ENCODE peak calls at places on chromosome 15, in nine cellular contexts. A, I, F, G, X, L, S, T and J are unnamed samples.

GRCh38 chr15:45448516-45448915 is 70.2 kb upstream of the GATM start:
- DNase-seq in A (no peak), I (no peak), G (peak), F (no peak), L (no peak), S (no peak), X (no peak), T (no peak), J (no peak)

GRCh38 chr15:68725736-68726135 is 95.0 kb downstream of the ANP32A start:
- DNase-seq in L (no peak), G (peak), S (no peak), I (peak), T (no peak), X (no peak), A (peak), F (no peak), J (peak)

GRCh38 chr15:69643476-69643875 is 190.9 kb downstream of the RPLP1 start:
- DNase-seq in T (no peak), X (no peak), F (no peak), S (no peak), A (no peak), I (no peak), L (no peak), G (no peak), J (no peak)

GRCh38 chr15:47991376-47991775 is 129.4 kb upstream of the SLC24A5 start:
- DNase-seq in A (no peak), S (no peak), X (no peak), I (no peak), T (no peak), L (no peak), G (peak), F (no peak), J (peak)

GRCh38 chr15:39106913-39107312 is 474.0 kb upstream of the THBS1 start:
- DNase-seq in F (no peak), G (no peak), T (no peak), X (no peak), I (no peak), L (no peak), S (no peak), A (no peak), J (no peak)

GRCh38 chr15:88635343-88635742 is 3.5 kb upstream of the ISG20 start:
- DNase-seq in L (no peak), X (peak), T (no peak), G (no peak), F (no peak), S (no peak), A (no peak), I (no peak), J (no peak)

GRCh38 chr15:60590935-60591490 is 112.1 kb upstream of the ICE2 start:
- DNase-seq in L (peak), F (peak), S (no peak), X (no peak), T (no peak), I (peak), A (peak), G (peak), J (no peak)

GRCh38 chr15:67544475-67544874 is 2.0 kb downstream of the MAP2K5 start:
- DNase-seq in A (no peak), F (no peak), T (no peak), X (no peak), L (no peak), S (no peak), G (no peak), I (no peak), J (no peak)

GRCh38 chr15:68404056-68404798 is 27.7 kb downstream of the ITGA11 start:
- DNase-seq in L (no peak), X (no peak), A (no peak), S (no peak), F (no peak), T (no peak), I (no peak), G (no peak), J (no peak)

GRCh38 chr15:45594835-45595530 is 7.8 kb downstream of the BLOC1S6 start:
- DNase-seq in X (no peak), T (no peak), A (no peak), F (no peak), L (no peak), S (no peak), G (no peak), I (no peak), J (no peak)

GRCh38 chr15:25905140-25905539 is 42.0 kb upstream of the ATP10A start:
- DNase-seq in I (no peak), L (no peak), A (no peak), X (no peak), T (peak), F (no peak), G (peak), S (peak), J (peak)

GRCh38 chr15:68821898-68822380 is 1.2 kb upstream of the ANP32A start:
- DNase-seq in F (no peak), X (no peak), I (no peak), T (no peak), A (no peak), L (peak), G (peak), S (no peak), J (peak)

GRCh38 chr15:23397779-23398178 is 43.2 kb downstream of the GOLGA8S start:
- DNase-seq in T (no peak), L (no peak), F (no peak), I (no peak), A (no peak), G (no peak), S (no peak), X (no peak), J (no peak)

GRCh38 chr15:31215490-31216209 is 111.0 kb upstream of the KLF13 start:
- DNase-seq in L (peak), G (peak), F (peak), X (peak), S (no peak), T (no peak), A (peak), I (peak), J (peak)

GRCh38 chr15:92796163-92796611 is 103.9 kb upstream of the CHD2 start:
- DNase-seq in G (no peak), A (no peak), F (no peak), X (no peak), I (no peak), S (no peak), L (no peak), T (no peak), J (no peak)

GRCh38 chr15:40283615-40284306 is 897 bp upstream of the ANKRD63 start:
- DNase-seq in F (no peak), L (peak), X (no peak), S (no peak), A (peak), T (no peak), G (no peak), I (no peak), J (no peak)

GRCh38 chr15:40511472-40512133 is 40.8 kb downstream of the CHST14 start:
- DNase-seq in A (peak), S (no peak), F (peak), G (peak), L (peak), X (no peak), I (peak), T (no peak), J (peak)

GRCh38 chr15:38520035-38520434 is 44.6 kb downstream of the RASGRP1 start:
- DNase-seq in T (no peak), X (no peak), F (no peak), L (no peak), I (no peak), G (no peak), S (no peak), A (no peak), J (no peak)

GRCh38 chr15:38299216-38299615 is 46.6 kb downstream of the SPRED1 start:
- DNase-seq in G (peak), X (no peak), T (no peak), I (no peak), L (no peak), F (no peak), S (peak), A (no peak), J (peak)

GRCh38 chr15:77409259-77410156 is 10.4 kb downstream of the PEAK1 start:
- DNase-seq in S (no peak), A (no peak), L (no peak), I (no peak), T (no peak), F (no peak), X (peak), G (no peak), J (no peak)

GRCh38 chr15:68201879-68202261 is 3.3 kb downstream of the CALML4 start:
- DNase-seq in L (peak), S (no peak), X (no peak), I (no peak), A (no peak), G (no peak), T (no peak), F (no peak), J (no peak)

GRCh38 chr15:42138968-42139386 is 17.5 kb downstream of the PLA2G4F start:
- DNase-seq in T (no peak), I (no peak), A (no peak), F (no peak), L (no peak), G (no peak), X (no peak), S (no peak), J (no peak)

GRCh38 chr15:63583027-63583426 is 14.2 kb upstream of the FBXL22 start:
- DNase-seq in X (no peak), F (no peak), G (peak), T (peak), A (no peak), I (no peak), S (peak), L (no peak), J (peak)

GRCh38 chr15:69758291-69758771 is 305.7 kb downstream of the RPLP1 start:
- DNase-seq in T (no peak), G (peak), A (no peak), L (no peak), I (no peak), S (peak), X (no peak), F (no peak), J (peak)

GRCh38 chr15:67794832-67795574 is 30.3 kb upstream of the SKOR1 start:
- DNase-seq in X (no peak), F (no peak), I (no peak), L (no peak), A (no peak), G (no peak), T (no peak), S (no peak), J (no peak)

GRCh38 chr15:69501456-69501855 is 48.8 kb downstream of the RPLP1 start:
- DNase-seq in T (no peak), S (no peak), G (no peak), L (no peak), X (no peak), I (no peak), A (no peak), F (no peak), J (no peak)

GRCh38 chr15:73320619-73321180 is 48.1 kb downstream of the HCN4 start:
- DNase-seq in X (no peak), S (no peak), I (no peak), A (no peak), T (no peak), L (no peak), F (no peak), G (no peak), J (no peak)

GRCh38 chr15:34436126-34436955 is 1.3 kb downstream of the GOLGA8A start:
- DNase-seq in A (peak), X (peak), L (peak), F (no peak), I (no peak), S (no peak), G (peak), T (no peak), J (peak)

GRCh38 chr15:64859226-64859625 is 17.5 kb downstream of the PLEKHO2 start:
- DNase-seq in F (no peak), T (no peak), S (no peak), G (no peak), I (no peak), L (no peak), A (no peak), X (no peak), J (no peak)

GRCh38 chr15:28873006-28873405 is 12.8 kb upstream of the APBA2 start:
- DNase-seq in I (no peak), A (no peak), X (no peak), L (no peak), F (peak), S (no peak), G (no peak), T (no peak), J (no peak)

GRCh38 chr15:28873585-28874139 is 12.1 kb upstream of the APBA2 start:
- DNase-seq in A (no peak), G (no peak), T (no peak), L (no peak), F (peak), I (no peak), S (no peak), X (no peak), J (no peak)

GRCh38 chr15:28871168-28871567 is 14.6 kb upstream of the APBA2 start:
- DNase-seq in F (no peak), T (no peak), A (peak), L (no peak), S (no peak), G (no peak), I (no peak), X (no peak), J (no peak)

DNA sequence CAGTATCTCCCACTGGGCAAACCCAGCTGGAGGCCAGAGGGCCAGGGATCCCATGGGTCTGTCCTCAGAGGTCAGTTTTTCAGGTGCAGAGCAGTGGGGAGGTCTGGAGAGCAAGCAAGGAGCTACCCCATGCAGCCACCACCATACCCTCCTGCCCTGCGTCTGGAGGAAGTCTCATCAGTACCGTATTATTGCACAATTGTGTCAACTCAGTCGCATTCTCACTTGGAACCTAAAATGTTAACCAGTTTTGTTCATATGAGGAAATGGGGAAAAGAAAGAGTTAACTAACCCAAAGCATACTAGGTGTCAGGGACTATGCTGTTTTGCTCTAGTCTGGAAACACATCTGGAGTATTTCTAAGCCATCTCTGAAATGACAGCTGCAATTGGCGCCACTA is 17.0 kb upstream of the APBA2 start:
- DNase-seq in S (no peak), A (no peak), T (no peak), G (no peak), X (no peak), L (no peak), F (no peak), I (no peak), J (no peak)
- H3K4me3 ChIP-seq in S (no peak), A (no peak), T (no peak), G (no peak), X (no peak), L (no peak), F (no peak), I (no peak), J (no peak)

GRCh38 chr15:43516185-43516584 is 1.2 kb upstream of the MAP1A start:
- DNase-seq in A (no peak), S (no peak), I (no peak), L (no peak), G (peak), X (no peak), F (no peak), T (no peak), J (peak)

GRCh38 chr15:43514241-43515057 is 3.0 kb upstream of the MAP1A start:
- DNase-seq in S (no peak), A (peak), F (no peak), X (peak), T (no peak), G (peak), I (no peak), L (peak), J (peak)

GRCh38 chr15:43515731-43516130 is 1.7 kb upstream of the MAP1A start:
- DNase-seq in G (no peak), L (no peak), F (no peak), A (no peak), I (no peak), S (no peak), X (no peak), T (no peak), J (no peak)

GRCh38 chr15:43511012-43511885 is 6.2 kb upstream of the MAP1A start:
- DNase-seq in T (no peak), I (no peak), A (no peak), X (no peak), F (no peak), G (peak), S (no peak), L (peak), J (peak)

GRCh38 chr15:43513550-43513949 is 3.9 kb upstream of the MAP1A start:
- DNase-seq in G (peak), T (no peak), S (no peak), L (no peak), X (no peak), I (no peak), F (no peak), A (no peak), J (no peak)
- H3K4me3 ChIP-seq in G (no peak), T (no peak), S (no peak), L (no peak), X (no peak), I (no peak), F (no peak), A (no peak), J (no peak)

DNA sequence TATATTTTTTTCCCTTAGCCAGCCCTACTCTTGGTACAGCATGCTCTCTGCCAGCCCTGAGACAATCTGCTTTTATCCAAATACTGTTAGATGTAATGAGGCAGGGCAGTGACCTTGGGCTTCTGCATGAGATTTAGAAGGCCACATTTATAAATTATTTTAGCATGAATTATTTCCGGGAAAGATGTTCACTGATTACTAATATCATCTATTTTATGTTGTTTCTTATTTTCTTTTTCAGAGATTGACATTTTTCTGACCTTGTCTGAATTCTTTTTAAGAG is 23.1 kb downstream of the CRTC3 start:
- DNase-seq in L (no peak), I (no peak), G (no peak), T (no peak), A (no peak), S (no peak), X (no peak), F (no peak), J (no peak)
- H3K4me3 ChIP-seq in L (no peak), I (no peak), G (peak), T (no peak), A (no peak), S (no peak), X (no peak), F (no peak), J (no peak)

DNA sequence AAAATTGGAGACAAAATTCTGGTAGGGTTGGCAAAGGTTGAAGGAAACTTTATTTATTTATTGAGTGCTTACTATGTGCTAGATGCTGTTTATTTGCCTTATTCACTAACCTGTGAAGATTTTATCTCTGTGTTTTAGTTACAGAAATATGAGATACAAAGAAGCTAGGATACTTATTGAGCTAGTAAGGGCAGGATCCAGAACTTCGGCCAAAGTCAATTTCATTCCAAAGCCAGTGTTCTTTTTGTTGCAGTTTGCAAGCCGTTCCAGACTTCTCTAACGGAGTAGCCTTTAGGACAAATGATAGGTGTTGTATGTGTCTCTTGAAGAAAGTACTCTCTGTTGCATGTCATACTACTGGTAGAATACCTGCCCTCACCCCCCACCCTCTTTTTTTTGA is 25.1 kb downstream of the AKAP13 start:
- DNase-seq in F (no peak), S (no peak), A (no peak), X (no peak), L (no peak), I (no peak), G (no peak), T (no peak), J (peak)
- H3K4me3 ChIP-seq in F (no peak), S (no peak), A (no peak), X (no peak), L (no peak), I (no peak), G (no peak), T (no peak), J (peak)

GRCh38 chr15:80071652-80072051 is 12.2 kb downstream of the ZFAND6 start:
- DNase-seq in L (no peak), F (no peak), A (no peak), G (no peak), X (no peak), S (no peak), I (no peak), T (no peak), J (no peak)
- H3K4me3 ChIP-seq in L (peak), F (no peak), A (no peak), G (peak), X (peak), S (no peak), I (no peak), T (no peak), J (peak)

GRCh38 chr15:66169625-66170024 is 83.9 kb downstream of the MEGF11 start:
- DNase-seq in S (no peak), X (no peak), A (no peak), G (no peak), T (no peak), L (no peak), F (no peak), I (no peak), J (no peak)
- H3K4me3 ChIP-seq in S (no peak), X (no peak), A (no peak), G (no peak), T (no peak), L (no peak), F (no peak), I (no peak), J (no peak)

GRCh38 chr15:79676621-79677020 is 220.2 kb downstream of the MTHFS start:
- DNase-seq in G (no peak), T (no peak), F (no peak), A (no peak), L (no peak), I (no peak), X (no peak), S (no peak), J (no peak)

GRCh38 chr15:79675982-79676381 is 220.8 kb downstream of the MTHFS start:
- DNase-seq in S (no peak), T (no peak), F (no peak), L (no peak), I (no peak), G (peak), A (no peak), X (no peak), J (no peak)

GRCh38 chr15:79678032-79678701 is 218.6 kb downstream of the MTHFS start:
- DNase-seq in G (no peak), T (no peak), I (no peak), X (no peak), S (no peak), L (no peak), F (no peak), A (no peak), J (no peak)

GRCh38 chr15:79674124-79674465 is 222.7 kb downstream of the MTHFS start:
- DNase-seq in X (no peak), S (no peak), L (no peak), A (no peak), T (no peak), F (no peak), G (no peak), I (no peak), J (no peak)

DNA sequence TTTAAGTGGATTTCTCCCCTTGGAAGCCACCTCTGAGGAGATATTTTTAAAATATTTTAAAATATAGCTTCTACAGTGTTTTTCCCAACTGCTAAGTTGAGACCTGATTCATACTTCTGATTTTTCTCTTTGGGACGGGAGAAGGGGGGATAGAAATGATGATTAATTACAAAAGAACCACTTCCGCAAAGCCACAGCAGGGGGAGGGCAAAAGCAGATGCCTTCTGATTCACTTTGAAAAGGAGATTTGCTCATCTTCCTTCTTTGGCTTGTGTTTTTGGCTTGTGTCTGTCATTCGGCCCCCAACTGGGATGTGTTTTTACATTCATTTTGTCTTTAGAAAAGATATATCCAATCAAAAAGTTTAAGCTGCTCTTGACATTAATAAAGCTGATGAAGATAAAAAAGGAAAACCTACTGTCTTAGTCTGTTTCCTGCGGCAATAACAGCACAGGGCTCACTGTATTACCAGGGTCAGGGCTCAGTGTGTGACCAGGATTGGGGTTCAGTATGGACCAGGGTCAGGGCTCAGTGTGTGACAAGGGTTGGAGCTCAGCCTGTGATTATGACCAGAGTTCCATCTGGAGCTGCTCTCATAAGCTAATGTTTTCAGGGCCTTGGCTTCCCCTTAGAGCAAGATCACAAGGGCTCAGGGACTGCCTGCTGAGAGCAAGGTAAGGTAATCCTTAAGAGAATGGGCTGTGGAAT is 223.2 kb downstream of the MTHFS start:
- DNase-seq in F (no peak), L (peak), S (peak), G (peak), I (no peak), T (peak), X (peak), A (no peak), J (no peak)
- H3K4me3 ChIP-seq in F (no peak), L (no peak), S (no peak), G (peak), I (no peak), T (no peak), X (no peak), A (no peak), J (no peak)

GRCh38 chr15:62163847-62164499 is 1.1 kb downstream of the C2CD4B start:
- DNase-seq in F (peak), A (peak), S (no peak), T (no peak), I (no peak), L (peak), X (no peak), G (peak), J (no peak)
- H3K4me3 ChIP-seq in F (peak), A (peak), S (no peak), T (no peak), I (peak), L (peak), X (no peak), G (no peak), J (no peak)